ENCODE peak calls at places on chromosome 6, in five cellular contexts. I is IMR-90, T is mesendoderm, C is neuronal stem cell, G is mesenchymal stem cell. V is an unnamed sample.

GRCh38 chr6:26205625-26206574 is 118.7 kb downstream of the HFE start:
- DNase-seq in I (peak), G (peak), T (peak), C (no peak), V (no peak)

GRCh38 chr6:159727717-159728440 is 573 bp downstream of the WTAP start:
- DNase-seq in I (no peak), G (peak), T (peak), C (peak), V (no peak)

GRCh38 chr6:94177429-94177828 is 758.1 kb upstream of the EPHA7 start:
- DNase-seq in G (peak), T (peak), I (no peak), C (peak), V (no peak)

GRCh38 chr6:160030103-160030502 is 61.2 kb downstream of the IGF2R start:
- DNase-seq in T (peak), C (peak), G (peak), I (peak), V (no peak)

GRCh38 chr6:117483004-117483644 is 650 bp downstream of the DCBLD1 start:
- DNase-seq in T (peak), C (peak), G (peak), I (peak), V (peak)

GRCh38 chr6:157944983-157945931 is 36.4 kb upstream of the SYNJ2 start:
- DNase-seq in G (no peak), T (no peak), C (no peak), I (peak), V (no peak)

GRCh38 chr6:14571728-14572127 is 454.2 kb downstream of the CD83 start:
- DNase-seq in G (no peak), C (no peak), T (no peak), I (no peak), V (no peak)

GRCh38 chr6:130890531-130890950 is 63.3 kb downstream of the SMLR1 start:
- DNase-seq in C (no peak), I (peak), G (peak), T (no peak), V (no peak)

GRCh38 chr6:41878246-41878645 is 16.9 kb downstream of the USP49 start:
- DNase-seq in I (peak), C (no peak), T (peak), G (no peak), V (no peak)

GRCh38 chr6:5961836-5962235 is 44.9 kb downstream of the NRN1 start:
- DNase-seq in C (no peak), G (no peak), I (no peak), T (no peak), V (no peak)

GRCh38 chr6:18406955-18407738 is 20.0 kb downstream of the RNF144B start:
- DNase-seq in C (no peak), I (no peak), G (no peak), T (no peak), V (no peak)

GRCh38 chr6:149306967-149307366 is 10.5 kb upstream of the TAB2 start:
- DNase-seq in T (no peak), I (peak), C (no peak), G (peak), V (no peak)

GRCh38 chr6:1952726-1953360 is 292.6 kb downstream of the GMDS start:
- DNase-seq in I (peak), C (no peak), T (peak), G (peak), V (no peak)

GRCh38 chr6:80832337-80832736 is 725.9 kb downstream of the BCKDHB start:
- DNase-seq in G (no peak), T (no peak), I (no peak), C (no peak), V (no peak)

GRCh38 chr6:16180696-16181428 is 52.0 kb downstream of the MYLIP start:
- DNase-seq in I (no peak), G (no peak), T (no peak), C (no peak), V (no peak)

GRCh38 chr6:159972506-159973268 is 3.8 kb downstream of the IGF2R start:
- DNase-seq in C (no peak), I (no peak), T (no peak), G (no peak), V (no peak)

GRCh38 chr6:151071295-151071694 is 168.5 kb upstream of the AKAP12 start:
- DNase-seq in G (peak), C (no peak), I (peak), T (no peak), V (no peak)

GRCh38 chr6:118288355-118289124 is 259.6 kb upstream of the PLN start:
- DNase-seq in G (no peak), T (peak), C (no peak), I (peak), V (no peak)

DNA sequence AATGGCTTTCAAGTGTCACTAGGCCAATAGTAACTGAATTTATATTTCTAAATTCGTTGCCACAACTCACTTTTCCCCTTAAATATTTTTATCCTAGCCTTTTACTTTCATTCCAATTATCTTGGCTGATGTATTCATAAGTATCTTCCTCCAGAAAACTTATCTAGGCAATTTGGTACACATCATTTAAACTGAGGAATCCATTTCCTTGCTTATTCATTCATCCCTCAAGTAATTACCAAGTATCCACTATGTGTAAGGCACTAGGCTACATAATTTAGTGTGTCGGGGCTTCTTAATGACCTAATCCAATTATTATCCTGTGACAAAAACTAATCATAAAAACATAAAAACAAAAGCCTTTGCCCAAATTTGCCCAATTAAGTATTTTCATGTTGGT is 258.3 kb upstream of the TCF21 start:
- DNase-seq in C (no peak), T (no peak), G (no peak), I (no peak), V (no peak)
- H2BK120ac ChIP-seq in C (no peak), T (no peak), G (no peak), I (peak), V (no peak)

GRCh38 chr6:144294016-144294415 is 8.9 kb downstream of the UTRN start:
- DNase-seq in I (peak), G (peak), T (no peak), C (no peak), V (no peak)

GRCh38 chr6:144295981-144296767 is 11.0 kb downstream of the UTRN start:
- DNase-seq in T (no peak), I (no peak), C (no peak), G (no peak), V (no peak)

GRCh38 chr6:144297498-144298166 is 12.5 kb downstream of the UTRN start:
- DNase-seq in G (no peak), T (no peak), I (no peak), C (no peak), V (no peak)

GRCh38 chr6:144298167-144298671 is 13.1 kb downstream of the UTRN start:
- DNase-seq in I (no peak), G (no peak), C (no peak), T (no peak), V (no peak)

GRCh38 chr6:144296973-144297372 is 11.8 kb downstream of the UTRN start:
- DNase-seq in C (no peak), I (no peak), G (no peak), T (no peak), V (no peak)
- H3K4me2 ChIP-seq in C (no peak), I (no peak), G (no peak), T (no peak), V (no peak)

GRCh38 chr6:139308284-139308916 is 16.6 kb upstream of the TXLNB start:
- DNase-seq in T (no peak), I (peak), C (no peak), G (no peak), V (no peak)
- H2BK120ac ChIP-seq in T (no peak), I (peak), C (no peak), G (no peak), V (no peak)

DNA sequence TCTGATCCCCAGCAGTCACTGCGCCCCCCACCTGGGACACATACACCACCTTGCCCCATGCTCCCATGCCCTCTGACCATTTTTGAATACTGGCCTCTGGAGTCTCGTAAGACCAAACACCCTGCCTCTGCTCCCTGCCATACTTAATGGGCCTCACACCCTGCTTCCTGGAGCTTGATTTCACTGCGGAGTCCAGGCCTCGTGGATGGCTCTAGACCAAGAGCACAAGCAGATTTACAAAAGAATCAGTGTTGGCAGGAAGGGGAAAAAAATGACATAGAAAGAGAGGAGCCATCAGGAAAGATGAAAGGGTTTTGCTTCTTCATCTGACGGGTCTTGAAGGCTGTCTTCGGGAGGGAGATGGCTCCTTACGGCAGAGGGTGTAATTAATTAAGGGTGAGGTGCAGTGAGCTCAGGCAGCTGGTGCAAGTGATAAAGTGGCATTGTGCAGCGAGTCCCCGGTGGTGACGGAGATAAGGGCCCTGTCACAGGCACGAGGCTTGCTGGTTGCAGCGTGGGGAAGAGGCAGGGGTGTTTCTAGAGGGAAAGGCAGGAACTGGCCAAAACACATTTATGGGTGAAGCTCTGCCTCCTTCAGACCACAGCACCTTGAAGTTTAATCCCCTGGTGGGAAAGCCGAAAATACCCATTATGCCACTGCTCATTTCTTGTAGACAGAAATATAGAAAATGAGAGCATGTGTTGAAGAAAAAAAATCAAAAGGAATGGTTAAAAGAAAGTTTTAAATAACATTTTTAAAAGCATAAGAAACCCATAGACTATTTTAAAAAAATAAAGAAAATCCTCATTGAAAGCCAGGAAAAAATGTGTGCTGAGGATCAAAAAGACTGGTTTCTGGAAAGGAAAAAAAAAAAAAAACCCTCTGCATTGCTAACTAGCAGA is 128.6 kb upstream of the LRFN2 start:
- DNase-seq in C (no peak), G (no peak), T (no peak), I (no peak), V (no peak)
- H3K4me2 ChIP-seq in C (no peak), G (no peak), T (no peak), I (no peak), V (no peak)

GRCh38 chr6:12065321-12066140 is 53.4 kb downstream of the HIVEP1 start:
- DNase-seq in I (no peak), C (no peak), G (no peak), T (peak), V (no peak)
- H2BK120ac ChIP-seq in I (no peak), C (no peak), G (no peak), T (no peak), V (no peak)

V was measured in H9.